ENCODE peak calls at places on chromosomes 2 and 18, in eight cellular contexts. V is left ventricle myocardium inferior, L is body of pancreas, Y is uterus, P is H1, R is sigmoid colon, J is fibroblast of lung, W is psoas muscle. U is an unnamed sample.

GRCh38 chr2:54657664-54658083 is 65.8 kb upstream of the EML6 start:
- DNase-seq in V (peak; percentile 59), L (peak; percentile 71), Y (peak; percentile 67), P (no peak), R (peak; percentile 76), J (no peak), W (peak; percentile 72), U (peak; percentile 53)

GRCh38 chr18:79708412-79708811 is 28.8 kb downstream of the CTDP1 start:
- DNase-seq in V (no peak), L (no peak), Y (no peak), P (no peak), R (no peak), J (no peak), W (no peak), U (no peak)

GRCh38 chr2:215727507-215728503 is 285.5 kb downstream of the MREG start:
- DNase-seq in V (no peak), L (no peak), Y (no peak), P (no peak), R (no peak), J (peak; percentile 91), W (no peak), U (no peak)

GRCh38 chr2:124149571-124149970 is 124.5 kb downstream of the CNTNAP5 start:
- DNase-seq in V (no peak), L (no peak), Y (no peak), P (no peak), R (no peak), J (no peak), W (no peak), U (no peak)

GRCh38 chr2:159201321-159202063 is 85.0 kb downstream of the WDSUB1 start:
- DNase-seq in V (no peak), L (no peak), Y (no peak), P (no peak), R (no peak), J (peak; percentile 21), W (no peak), U (no peak)

GRCh38 chr2:241636983-241637232 is at the start of gene THAP4:
- DNase-seq in V (peak; percentile 72), L (peak; percentile 66), Y (peak; percentile 31), P (no peak), R (peak; percentile 72), J (no peak), W (no peak), U (peak; percentile 85)

GRCh38 chr2:217672472-217672871 is 330.3 kb downstream of the TNS1 start:
- DNase-seq in V (no peak), L (no peak), Y (no peak), P (no peak), R (no peak), J (no peak), W (no peak), U (no peak)

GRCh38 chr18:41870817-41871216 is 84.2 kb upstream of the PIK3C3 start:
- DNase-seq in V (no peak), L (no peak), Y (no peak), P (no peak), R (no peak), J (peak; percentile 43), W (no peak), U (no peak)

GRCh38 chr18:36993068-36993467 is 164.1 kb downstream of the KIAA1328 start:
- DNase-seq in V (no peak), L (no peak), Y (no peak), P (no peak), R (no peak), J (peak; percentile 57), W (no peak), U (no peak)

GRCh38 chr2:177429688-177430325 is 37.2 kb downstream of the AGPS start:
- DNase-seq in V (no peak), L (no peak), Y (no peak), P (no peak), R (no peak), J (peak; percentile 100), W (no peak), U (no peak)

GRCh38 chr2:58541511-58541910 is 300.4 kb upstream of the FANCL start:
- DNase-seq in V (no peak), L (no peak), Y (no peak), P (no peak), R (no peak), J (no peak), W (no peak), U (no peak)

GRCh38 chr2:186559848-186560247 is 30.0 kb upstream of the ITGAV start:
- DNase-seq in V (no peak), L (no peak), Y (no peak), P (no peak), R (no peak), J (no peak), W (no peak), U (no peak)

GRCh38 chr2:132562245-132562644 is 107.8 kb downstream of the LYPD1 start:
- DNase-seq in V (no peak), L (no peak), Y (no peak), P (no peak), R (no peak), J (peak; percentile 34), W (no peak), U (no peak)

GRCh38 chr2:197088694-197089093 is 162.2 kb upstream of the PGAP1 start:
- DNase-seq in V (no peak), L (no peak), Y (no peak), P (no peak), R (no peak), J (peak; percentile 84), W (no peak), U (no peak)

GRCh38 chr18:27198036-27198435 is 12.9 kb upstream of the CHST9 start:
- DNase-seq in V (no peak), L (no peak), Y (no peak), P (no peak), R (no peak), J (no peak), W (no peak), U (no peak)

GRCh38 chr2:77839102-77839501 is 316.9 kb upstream of the LRRTM4 start:
- DNase-seq in V (no peak), L (no peak), Y (no peak), P (no peak), R (no peak), J (no peak), W (no peak), U (no peak)
- H3K9me3 ChIP-seq in V (peaks cover 28% of the 10 kb centered on the region), L (no peaks in the 10 kb centered on the region), Y (no peaks in the 10 kb centered on the region), P (peaks cover 20% of the 10 kb centered on the region), R (no peaks in the 10 kb centered on the region), J (no peaks in the 10 kb centered on the region), W (peaks cover 6% of the 10 kb centered on the region), U (peaks cover 11% of the 10 kb centered on the region)

GRCh38 chr2:149038442-149039212 is at the start of gene LYPD6B:
- DNase-seq in V (no peak), L (peak; percentile 74), Y (no peak), P (no peak), R (no peak), J (no peak), W (no peak), U (peak; percentile 66)
- H3K4me3 ChIP-seq in V (peak within 1 kb of the TSS; percentile 48), L (no peak within 1 kb of the TSS), Y (no peak within 1 kb of the TSS), P (peak within 1 kb of the TSS; percentile 36), R (peak within 1 kb of the TSS; percentile 40), J (no peak within 1 kb of the TSS), W (no peak within 1 kb of the TSS), U (peak within 1 kb of the TSS; percentile 11)

GRCh38 chr18:45109271-45109670 is 428.6 kb downstream of the SETBP1 start:
- DNase-seq in V (no peak), L (no peak), Y (no peak), P (no peak), R (no peak), J (no peak), W (no peak), U (no peak)

GRCh38 chr18:45108754-45109153 is 428.1 kb downstream of the SETBP1 start:
- DNase-seq in V (no peak), L (no peak), Y (no peak), P (no peak), R (no peak), J (no peak), W (no peak), U (no peak)

GRCh38 chr18:45112682-45113081 is 432.0 kb downstream of the SETBP1 start:
- DNase-seq in V (no peak), L (no peak), Y (no peak), P (no peak), R (no peak), J (no peak), W (no peak), U (no peak)

GRCh38 chr18:45110577-45111506 is 430.2 kb downstream of the SETBP1 start:
- DNase-seq in V (peak; percentile 51), L (no peak), Y (peak; percentile 57), P (no peak), R (peak; percentile 70), J (peak; percentile 66), W (peak; percentile 69), U (peak; percentile 14)

GRCh38 chr18:45111507-45111858 is 430.8 kb downstream of the SETBP1 start:
- DNase-seq in V (no peak), L (no peak), Y (no peak), P (no peak), R (no peak), J (no peak), W (no peak), U (no peak)
- H3K36me3 ChIP-seq in V (no peaks in the 10 kb centered on the region), L (no peaks in the 10 kb centered on the region), Y (no peaks in the 10 kb centered on the region), P (no peaks in the 10 kb centered on the region), R (no peaks in the 10 kb centered on the region), J (no peaks in the 10 kb centered on the region), W (no peaks in the 10 kb centered on the region), U (no peaks in the 10 kb centered on the region)

GRCh38 chr18:77980275-77980674 is 730.6 kb downstream of the GALR1 start:
- DNase-seq in V (no peak), L (no peak), Y (no peak), P (no peak), R (no peak), J (no peak), W (no peak), U (no peak)

GRCh38 chr18:77970814-77971213 is 721.2 kb downstream of the GALR1 start:
- DNase-seq in V (no peak), L (no peak), Y (no peak), P (peak; percentile 15), R (no peak), J (peak; percentile 0), W (no peak), U (no peak)

GRCh38 chr18:77977331-77977730 is 727.7 kb downstream of the GALR1 start:
- DNase-seq in V (no peak), L (no peak), Y (no peak), P (no peak), R (no peak), J (no peak), W (no peak), U (no peak)

GRCh38 chr18:77973745-77974144 is 724.1 kb downstream of the GALR1 start:
- DNase-seq in V (no peak), L (no peak), Y (no peak), P (no peak), R (no peak), J (no peak), W (no peak), U (no peak)

DNA sequence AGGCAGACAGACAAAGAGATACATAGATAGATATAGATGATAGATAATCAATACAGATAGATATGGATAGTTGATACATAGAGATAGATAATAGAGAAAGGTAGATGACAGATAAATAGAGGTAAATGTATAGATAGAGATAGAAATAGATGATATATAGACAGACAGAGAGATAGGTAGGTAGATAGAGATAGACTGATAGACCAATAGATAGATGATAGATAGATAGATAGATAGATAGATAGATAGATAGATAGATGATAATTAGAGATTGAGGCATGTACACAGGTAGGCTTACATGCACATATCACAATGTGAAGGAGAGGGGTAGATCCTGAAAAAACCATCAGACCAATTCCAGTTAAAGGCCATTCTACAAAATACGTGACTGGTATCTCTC is 724.7 kb downstream of the GALR1 start:
- DNase-seq in V (no peak), L (no peak), Y (no peak), P (no peak), R (no peak), J (no peak), W (no peak), U (no peak)
- H3K9me3 ChIP-seq in V (no peaks in the 10 kb centered on the region), L (no peaks in the 10 kb centered on the region), Y (no peaks in the 10 kb centered on the region), P (no peaks in the 10 kb centered on the region), R (no peaks in the 10 kb centered on the region), J (no peaks in the 10 kb centered on the region), W (no peaks in the 10 kb centered on the region), U (peaks cover 7% of the 10 kb centered on the region)

U was measured in mucosa of descending colon.